ENCODE peak calls at places on chromosomes 16 and 17, in four cellular contexts. L, S, A and I are unnamed samples.

GRCh38 chr17:51260960-51261958 is 913 bp downstream of the UTP18 start:
- DNase-seq in A (peak), S (no peak), L (peak), I (peak)

GRCh38 chr16:2778692-2778958 is 1.5 kb upstream of the ELOB start:
- DNase-seq in L (no peak), S (no peak), A (no peak), I (no peak)

GRCh38 chr16:11264155-11264832 is 4.8 kb downstream of the TNP2 start:
- DNase-seq in L (no peak), S (no peak), A (no peak), I (no peak)

GRCh38 chr16:29025218-29025617 is 40.4 kb downstream of the LAT start:
- DNase-seq in A (no peak), L (no peak), S (no peak), I (no peak)

GRCh38 chr16:81553080-81553813 is 108.6 kb downstream of the CMIP start:
- DNase-seq in A (no peak), S (no peak), L (no peak), I (no peak)

GRCh38 chr17:199806-200603 is 18.6 kb upstream of the DOC2B start:
- DNase-seq in L (no peak), S (no peak), A (peak), I (no peak)

GRCh38 chr16:11597268-11597690 is 10.6 kb upstream of the LITAF start:
- DNase-seq in S (no peak), L (no peak), A (no peak), I (no peak)

GRCh38 chr17:14301761-14302401 is 1.0 kb downstream of the HS3ST3B1 start:
- DNase-seq in A (peak), L (no peak), S (no peak), I (peak)

GRCh38 chr16:11224894-11225676 is 30.9 kb downstream of the SOCS1 start:
- DNase-seq in A (no peak), S (no peak), L (no peak), I (no peak)

GRCh38 chr17:65156835-65157565 is 19.8 kb downstream of the RGS9 start:
- DNase-seq in A (no peak), S (no peak), L (no peak), I (no peak)

GRCh38 chr17:57948555-57949420 is 6.4 kb downstream of the CUEDC1 start:
- DNase-seq in S (no peak), A (no peak), L (no peak), I (peak)